ENCODE peak calls at places on chromosomes 3 and 15, in six cellular contexts. F is H1, P is HCT116, I is HepG2, M is K562, D is SK-N-SH. B is an unnamed sample.

GRCh38 chr3:107994181-107994580 is 96.7 kb downstream of the CD47 start:
- DNase-seq in M (no peak), P (no peak), D (no peak), F (no peak), I (no peak), B (no peak)

GRCh38 chr3:144351968-144352367 is 380.3 kb downstream of the DIPK2A start:
- DNase-seq in P (no peak), I (no peak), F (no peak), M (no peak), D (no peak), B (no peak)

GRCh38 chr3:99562990-99563607 is 75.3 kb upstream of the COL8A1 start:
- DNase-seq in P (no peak), I (no peak), M (no peak), F (no peak), D (no peak), B (no peak)

GRCh38 chr3:11195201-11195600 is 40.9 kb downstream of the HRH1 start:
- DNase-seq in P (no peak), D (peak; percentile 46), I (no peak), M (no peak), F (no peak), B (no peak)

GRCh38 chr15:78950343-78950742 is 5.5 kb upstream of the CTSH start:
- DNase-seq in I (peak; percentile 64), D (no peak), M (no peak), F (no peak), P (no peak), B (no peak)

GRCh38 chr15:74808073-74808839 is 4.4 kb upstream of the LMAN1L start:
- DNase-seq in F (no peak), D (no peak), M (no peak), P (no peak), I (no peak), B (no peak)

GRCh38 chr15:27057904-27058645 is 87.1 kb downstream of the GABRG3 start:
- DNase-seq in D (no peak), P (no peak), I (no peak), M (no peak), F (no peak), B (no peak)

GRCh38 chr3:152051501-152052404 is 178.3 kb downstream of the SUCNR1 start:
- DNase-seq in D (no peak), P (no peak), F (no peak), M (peak; percentile 9), I (peak; percentile 5), B (peak; percentile 28)

GRCh38 chr3:53200501-53201189 is 39.6 kb downstream of the PRKCD start:
- DNase-seq in P (no peak), I (no peak), D (no peak), F (no peak), M (no peak), B (no peak)

GRCh38 chr3:112847692-112848091 is 1.0 kb upstream of the CD200R1L start:
- DNase-seq in M (no peak), P (no peak), I (no peak), D (no peak), F (no peak), B (no peak)

GRCh38 chr3:141308588-141309218 is 59.6 kb upstream of the ZBTB38 start:
- DNase-seq in I (peak; percentile 80), P (peak; percentile 79), M (peak; percentile 73), D (peak; percentile 33), F (peak; percentile 46), B (peak; percentile 91)

GRCh38 chr15:78210349-78210717 is 24.0 kb downstream of the ACSBG1 start:
- DNase-seq in F (no peak), P (no peak), M (no peak), I (no peak), D (no peak), B (no peak)

GRCh38 chr3:114706591-114707224 is 412.9 kb downstream of the TIGIT start:
- DNase-seq in D (no peak), M (peak; percentile 5), I (peak; percentile 94), P (peak; percentile 88), F (no peak), B (no peak)

GRCh38 chr15:78195735-78196201 is 38.6 kb downstream of the ACSBG1 start:
- DNase-seq in P (no peak), D (peak; percentile 80), F (no peak), I (peak; percentile 10), M (peak; percentile 75), B (peak; percentile 80)

GRCh38 chr3:72800869-72801268 is 47.4 kb downstream of the SHQ1 start:
- DNase-seq in F (no peak), D (no peak), I (no peak), P (no peak), M (no peak), B (no peak)

GRCh38 chr3:114155370-114155821 is 23.5 kb downstream of the DRD3 start:
- DNase-seq in F (no peak), D (peak; percentile 17), P (peak; percentile 34), I (peak; percentile 21), M (peak; percentile 30), B (no peak)

GRCh38 chr15:45457641-45458539 is 64.7 kb downstream of the SLC30A4 start:
- DNase-seq in F (no peak), I (peak; percentile 77), D (peak; percentile 74), P (peak; percentile 79), M (peak; percentile 67), B (peak; percentile 50)

GRCh38 chr15:85155857-85156256 is 174.2 kb downstream of the PDE8A start:
- DNase-seq in M (no peak), I (no peak), D (no peak), F (no peak), P (no peak), B (no peak)

GRCh38 chr3:112789787-112790186 is 56.9 kb downstream of the CD200R1L start:
- DNase-seq in I (no peak), D (no peak), M (no peak), P (no peak), F (no peak), B (no peak)

GRCh38 chr3:193928354-193929209 is 207.4 kb upstream of the HES1 start:
- DNase-seq in D (no peak), P (no peak), I (no peak), F (no peak), M (peak; percentile 46), B (no peak)

GRCh38 chr3:71153753-71154152 is 429.8 kb downstream of the FOXP1 start:
- DNase-seq in D (no peak), M (no peak), P (no peak), F (no peak), I (peak; percentile 66), B (no peak)

GRCh38 chr3:10023587-10024310 is 2.5 kb upstream of the FANCD2 start:
- DNase-seq in F (no peak), D (no peak), I (no peak), P (no peak), M (no peak), B (no peak)

GRCh38 chr15:78715930-78716329 is 74.9 kb upstream of the CHRNB4 start:
- DNase-seq in F (no peak), I (no peak), M (no peak), P (no peak), D (no peak), B (no peak)

GRCh38 chr3:67461667-67462142 is 192.7 kb downstream of the SUCLG2 start:
- DNase-seq in P (no peak), F (no peak), I (no peak), M (no peak), D (no peak), B (no peak)

GRCh38 chr3:129161860-129162271 is 1.0 kb upstream of the ISY1 start:
- DNase-seq in I (peak; percentile 18), M (peak; percentile 21), F (no peak), P (no peak), D (peak; percentile 38), B (no peak)

GRCh38 chr3:7897643-7898042 is 604.0 kb upstream of the LMCD1 start:
- DNase-seq in D (no peak), F (no peak), I (no peak), M (no peak), P (no peak), B (no peak)

GRCh38 chr15:43329222-43329959 is 982 bp downstream of the LCMT2 start:
- DNase-seq in F (no peak), M (peak; percentile 21), P (no peak), D (no peak), I (no peak), B (no peak)
- TF ChIP-seq JUND in F (no peak), M (no peak), P (no peak), D (no peak), I (no peak), B (no peak)

GRCh38 chr3:190514163-190515153 is 573 bp downstream of the IL1RAP start:
- DNase-seq in F (no peak), D (peak; percentile 16), P (no peak), M (no peak), I (peak; percentile 23), B (peak; percentile 77)
- TF ChIP-seq JUND in F (no peak), D (no peak), P (no peak), M (no peak), I (no peak), B (no peak)

GRCh38 chr15:58410353-58410752 is 21.4 kb upstream of the LIPC start:
- DNase-seq in M (peak; percentile 47), I (no peak), D (no peak), F (no peak), P (no peak), B (no peak)
- TF ChIP-seq JUND in M (no peak), I (no peak), D (no peak), F (no peak), P (no peak), B (no peak)

GRCh38 chr15:66293085-66293418 is 316 bp upstream of the DIS3L start:
- DNase-seq in D (no peak), M (no peak), F (no peak), I (no peak), P (no peak), B (no peak)

GRCh38 chr15:66292261-66293084 is 895 bp upstream of the DIS3L start:
- DNase-seq in D (no peak), I (no peak), F (no peak), P (no peak), M (peak; percentile 61), B (no peak)

GRCh38 chr15:66294932-66295235 is 1.5 kb downstream of the DIS3L start:
- DNase-seq in F (no peak), M (peak; percentile 15), P (no peak), I (no peak), D (no peak), B (no peak)

GRCh38 chr15:66294157-66294931 is 976 bp downstream of the DIS3L start:
- DNase-seq in D (no peak), M (peak; percentile 56), I (peak; percentile 33), F (no peak), P (no peak), B (peak; percentile 40)

DNA sequence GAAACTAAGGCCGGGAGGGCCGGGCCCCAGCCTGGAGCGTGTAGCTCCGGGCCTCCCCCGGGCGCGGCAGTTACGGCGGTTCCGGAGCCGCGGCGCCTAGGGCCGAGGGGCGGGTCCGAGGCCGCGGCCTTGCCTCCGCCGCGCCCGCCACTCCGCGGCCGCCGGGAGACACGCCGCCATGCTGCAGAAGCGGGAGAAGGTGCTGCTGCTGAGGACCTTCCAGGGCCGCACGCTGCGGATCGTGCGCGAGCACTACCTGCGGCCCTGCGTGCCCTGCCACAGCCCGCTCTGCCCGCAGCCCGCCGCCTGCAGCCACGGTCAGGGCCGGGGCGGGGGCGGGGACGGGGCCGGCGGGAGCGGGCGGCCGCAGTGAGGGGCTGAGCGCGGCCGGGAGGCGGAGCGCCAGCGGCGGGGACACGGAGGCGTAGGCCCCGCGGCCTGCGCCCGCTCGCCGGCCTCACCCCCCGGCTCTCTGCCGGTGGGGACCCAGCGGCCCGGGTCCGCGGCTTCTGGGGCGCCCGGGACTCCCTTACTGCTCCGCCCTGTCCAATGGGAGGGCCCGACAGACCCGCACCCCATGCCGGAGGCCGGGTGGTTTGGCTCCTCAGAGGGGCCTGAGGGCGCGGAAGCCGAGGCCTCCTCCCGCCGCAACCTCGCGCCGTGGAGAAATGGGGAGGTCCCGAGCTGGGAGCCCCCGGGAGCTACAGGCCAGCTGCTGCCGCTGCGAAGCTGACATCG is at the start of gene DIS3L:
- DNase-seq in M (peak; percentile 84), D (peak; percentile 91), I (peak; percentile 32), F (no peak), P (no peak), B (peak; percentile 64)
- TF ChIP-seq JUND in M (no peak), D (no peak), I (no peak), F (no peak), P (no peak), B (no peak)

B was measured in T47D.